ENCODE peak calls at places on chromosome 16, in six cellular contexts. P is BE2C, I is heart left ventricle, N is transverse colon, Q is mesenchymal stem cell, T is OCI-LY7. X is an unnamed sample. For H3K36me3, the result is how much of the 10 kb centered on the place peaks cover.

GRCh38 chr16:53773150-53773846 is 69.3 kb downstream of the FTO start:
- DNase-seq in P (peak), I (peak), T (peak), Q (peak), N (peak), X (peak)

GRCh38 chr16:47887496-47887895 is 268.3 kb downstream of the ABCC12 start:
- DNase-seq in P (no peak), T (no peak), N (no peak), Q (peak), I (no peak), X (peak)

GRCh38 chr16:46828292-46828691 is 2.7 kb downstream of the C16orf87 start:
- DNase-seq in N (no peak), P (no peak), Q (no peak), T (no peak), I (no peak), X (no peak)

GRCh38 chr16:4689864-4690704 is 3.3 kb upstream of the NUDT16L1 start:
- DNase-seq in T (no peak), I (no peak), P (no peak), N (no peak), Q (no peak), X (no peak)

GRCh38 chr16:85757341-85757822 is 6.5 kb upstream of the C16orf74 start:
- DNase-seq in I (no peak), T (peak), N (no peak), P (no peak), Q (peak), X (peak)

GRCh38 chr16:2035431-2036199 is 8.9 kb downstream of the NHERF2 start:
- DNase-seq in P (peak), N (peak), Q (peak), T (no peak), I (peak), X (peak)

GRCh38 chr16:89357460-89357859 is 132.9 kb downstream of the ANKRD11 start:
- DNase-seq in I (peak), P (peak), Q (peak), T (no peak), N (no peak), X (no peak)

GRCh38 chr16:84481051-84481735 is 23.3 kb downstream of the MEAK7 start:
- DNase-seq in T (no peak), Q (no peak), I (no peak), N (no peak), P (no peak), X (no peak)

GRCh38 chr16:58235663-58236062 is 37.8 kb upstream of the CSNK2A2 start:
- DNase-seq in P (no peak), T (no peak), N (no peak), I (no peak), Q (no peak), X (no peak)

GRCh38 chr16:85463672-85464071 is 149.4 kb upstream of the GSE1 start:
- DNase-seq in N (no peak), T (no peak), Q (no peak), P (no peak), I (no peak), X (no peak)

GRCh38 chr16:11629071-11630030 is 38.9 kb upstream of the SNN start:
- DNase-seq in I (peak), T (peak), P (no peak), N (no peak), Q (peak), X (peak)

GRCh38 chr16:9401173-9401572 is 309.7 kb downstream of the HAPSTR1 start:
- DNase-seq in I (no peak), P (no peak), N (no peak), Q (no peak), T (no peak), X (no peak)

GRCh38 chr16:66260522-66261290 is 105.8 kb upstream of the CDH5 start:
- DNase-seq in N (no peak), T (no peak), Q (no peak), I (no peak), P (no peak), X (no peak)

GRCh38 chr16:66391726-66392670 is 25.5 kb downstream of the CDH5 start:
- DNase-seq in T (no peak), I (no peak), Q (no peak), P (no peak), N (no peak), X (no peak)

GRCh38 chr16:57736419-57737281 is 1.1 kb downstream of the KATNB1 start:
- DNase-seq in Q (peak), P (peak), I (no peak), T (peak), N (peak), X (peak)

GRCh38 chr16:54897930-54898329 is 32.7 kb upstream of the IRX5 start:
- DNase-seq in I (no peak), P (no peak), N (no peak), T (peak), Q (no peak), X (no peak)

GRCh38 chr16:67000384-67001158 is 12.2 kb downstream of the CES4A start:
- DNase-seq in T (peak), I (peak), P (peak), N (peak), Q (peak), X (no peak)

GRCh38 chr16:76176153-76176552 is 101.0 kb upstream of the CNTNAP4 start:
- DNase-seq in P (no peak), T (no peak), I (no peak), N (no peak), Q (no peak), X (no peak)

GRCh38 chr16:12210258-12210880 is 233.8 kb downstream of the SNX29 start:
- DNase-seq in N (no peak), T (no peak), I (no peak), P (no peak), Q (no peak), X (no peak)

GRCh38 chr16:74625500-74626350 is 18.8 kb upstream of the GLG1 start:
- DNase-seq in I (no peak), N (no peak), Q (no peak), T (no peak), P (no peak), X (no peak)

GRCh38 chr16:72985148-72985882 is 62.6 kb downstream of the ZFHX3 start:
- DNase-seq in Q (peak), P (no peak), T (no peak), N (no peak), I (peak), X (peak)

GRCh38 chr16:31078597-31079341 is 4.5 kb downstream of the ZNF646 start:
- DNase-seq in I (no peak), N (no peak), P (no peak), T (no peak), Q (no peak), X (no peak)

GRCh38 chr16:31077592-31078199 is 3.5 kb downstream of the ZNF646 start:
- DNase-seq in N (no peak), T (no peak), Q (no peak), P (no peak), I (no peak), X (no peak)

GRCh38 chr16:31080756-31081419 is 6.7 kb downstream of the ZNF646 start:
- DNase-seq in I (no peak), Q (no peak), T (no peak), P (no peak), N (no peak), X (no peak)

GRCh38 chr16:31080035-31080629 is 5.9 kb downstream of the ZNF646 start:
- DNase-seq in T (no peak), Q (no peak), P (no peak), N (no peak), I (no peak), X (no peak)

DNA sequence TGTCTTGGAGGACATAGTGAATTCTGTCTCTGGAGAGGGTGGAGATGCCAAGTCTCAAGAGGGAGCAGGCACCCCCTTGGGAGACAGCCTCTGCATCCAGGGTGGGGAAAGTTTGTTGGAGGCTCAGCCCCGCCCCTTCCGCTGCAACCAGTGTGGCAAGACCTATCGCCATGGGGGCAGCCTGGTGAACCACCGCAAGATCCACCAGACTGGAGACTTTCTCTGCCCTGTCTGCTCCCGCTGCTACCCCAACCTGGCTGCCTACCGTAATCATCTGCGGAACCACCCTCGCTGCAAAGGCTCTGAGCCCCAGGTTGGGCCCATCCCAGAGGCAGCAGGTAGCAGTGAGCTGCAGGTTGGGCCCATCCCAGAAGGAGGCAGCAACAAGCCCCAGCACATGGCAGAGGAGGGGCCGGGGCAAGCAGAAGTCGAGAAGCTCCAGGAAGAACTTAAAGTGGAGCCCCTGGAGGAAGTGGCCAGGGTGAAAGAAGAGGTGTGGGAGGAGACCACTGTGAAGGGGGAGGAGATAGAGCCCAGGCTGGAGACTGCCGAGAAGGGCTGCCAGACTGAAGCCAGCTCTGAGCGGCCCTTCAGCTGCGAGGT is 5.2 kb downstream of the ZNF646 start:
- DNase-seq in I (no peak), N (no peak), P (no peak), T (no peak), Q (no peak), X (no peak)
- H3K36me3 ChIP-seq in I (under half), N (under half), P (half or more), T (half or more), Q (half or more), X (half or more)

DNA sequence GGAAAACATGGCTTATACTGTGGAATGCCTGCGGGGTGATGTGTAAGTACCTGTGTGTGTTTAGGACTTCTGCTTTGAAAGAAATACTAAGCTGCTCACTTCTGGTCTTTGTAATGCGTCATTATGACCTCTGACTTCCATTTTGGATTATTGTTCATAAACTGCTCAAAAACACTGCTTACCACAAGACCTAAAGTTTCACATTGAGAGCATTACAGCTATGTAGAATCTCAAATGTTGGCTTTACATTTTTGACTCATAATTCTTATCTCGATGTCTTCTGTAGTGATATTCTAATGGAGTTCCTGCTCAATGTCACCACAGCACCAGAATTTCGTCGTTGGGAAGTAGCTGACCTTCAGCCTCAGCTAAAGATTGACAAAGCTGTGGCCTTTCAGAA is 9.3 kb downstream of the UQCRC2 start:
- DNase-seq in T (no peak), I (no peak), P (no peak), Q (no peak), N (no peak), X (no peak)
- H3K36me3 ChIP-seq in T (half or more), I (half or more), P (half or more), Q (under half), N (half or more), X (under half)

DNA sequence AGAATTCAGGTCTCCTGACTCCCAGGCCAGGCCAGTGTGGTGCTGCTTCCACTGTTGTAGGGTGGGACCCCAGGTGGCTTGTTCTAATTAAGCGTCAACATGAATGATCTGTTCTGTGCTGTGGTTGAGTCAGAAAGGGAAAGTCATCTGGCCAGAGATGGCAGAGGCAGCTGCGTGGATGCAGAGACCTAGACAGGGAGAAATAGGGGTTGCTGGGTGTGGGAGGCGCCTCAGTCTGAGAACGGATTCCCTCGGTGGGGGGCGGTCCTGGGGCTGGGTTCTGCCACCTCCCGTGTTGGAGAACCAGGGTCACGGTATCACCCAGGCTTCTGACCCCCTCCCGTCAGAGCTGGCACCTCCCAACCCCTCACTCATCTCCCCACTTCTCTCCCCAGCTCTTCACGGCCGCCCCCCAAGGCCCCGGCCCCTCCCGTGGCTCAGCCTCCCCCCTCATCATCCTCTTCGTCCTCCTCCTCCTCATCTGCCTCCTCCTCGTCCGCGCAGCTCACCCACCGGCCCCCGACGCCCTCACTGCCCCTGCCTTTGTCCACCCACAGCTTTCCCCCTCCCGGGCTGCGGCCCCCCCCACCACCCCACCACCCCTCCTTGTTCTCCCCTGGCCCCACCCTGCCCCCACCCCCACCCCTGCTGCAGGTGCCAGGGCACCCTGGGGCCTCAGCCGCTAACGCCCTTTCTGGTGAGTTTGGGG is 5.7 kb downstream of the FBRS start:
- DNase-seq in P (no peak), I (no peak), T (no peak), Q (no peak), N (no peak), X (no peak)
- H3K36me3 ChIP-seq in P (half or more), I (under half), T (half or more), Q (half or more), N (half or more), X (half or more)

DNA sequence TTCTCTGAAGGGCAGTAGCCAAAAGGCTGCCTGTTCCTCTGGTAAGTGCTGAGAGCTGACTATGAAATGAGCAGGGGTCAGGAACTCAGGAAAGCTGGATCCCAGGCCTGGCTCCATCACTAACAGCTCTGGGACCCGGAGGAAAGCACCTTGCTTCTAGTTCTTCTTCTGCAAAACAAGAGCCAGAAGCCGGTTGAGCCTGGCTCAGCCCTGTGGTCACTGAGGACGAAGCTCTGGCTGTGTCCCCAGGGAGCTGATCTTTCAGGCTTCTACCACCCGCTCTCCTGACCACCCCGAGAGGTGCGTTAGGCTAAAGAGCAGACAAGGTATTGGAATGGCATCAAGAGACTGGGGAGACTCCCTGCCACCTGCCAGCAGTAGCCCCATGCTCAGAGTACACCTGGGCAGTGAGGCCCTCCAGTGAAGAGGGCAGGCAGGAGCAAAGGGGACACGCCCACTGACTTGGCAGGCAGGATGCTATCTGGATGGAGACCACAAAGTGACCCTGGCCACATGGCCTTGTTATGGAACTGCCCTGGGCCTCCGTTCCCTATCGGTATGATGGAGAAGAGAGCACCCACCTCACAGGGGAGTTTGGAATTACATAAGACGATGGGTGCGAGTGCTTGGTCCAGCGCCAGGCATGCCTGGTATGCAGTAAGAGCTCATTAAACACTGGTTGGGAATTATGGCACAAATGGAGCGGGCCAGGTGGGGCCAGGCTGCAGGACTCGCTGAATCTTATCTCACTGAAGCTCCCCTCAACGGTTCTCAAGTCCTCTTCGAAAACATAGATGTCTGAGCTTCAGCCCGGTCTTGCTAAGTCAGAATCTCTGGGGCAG is 61.4 kb downstream of the COG7 start:
- DNase-seq in Q (no peak), I (no peak), P (no peak), T (no peak), N (no peak), X (no peak)
- H3K36me3 ChIP-seq in Q (half or more), I (under half), P (under half), T (under half), N (under half), X (under half)